ENCODE peak calls at places on chromosome 5, in six cellular contexts. V, L, S, Q, Z and R are unnamed samples.
A peak's percentile ranks its signal among the peaks of the same experiment; 100 is the strongest.

GRCh38 chr5:102226321-102226720 is 69.8 kb downstream of the SLCO4C1 start:
- DNase-seq in S (no peak), Q (no peak), Z (no peak), V (no peak), L (no peak), R (no peak)

GRCh38 chr5:4480528-4481404 is 659.4 kb upstream of the ADAMTS16 start:
- DNase-seq in L (no peak), Z (no peak), Q (no peak), V (no peak), S (no peak), R (no peak)

GRCh38 chr5:172852490-172853354 is 18.7 kb downstream of the ERGIC1 start:
- DNase-seq in L (peak; percentile 71), S (no peak), V (no peak), Z (no peak), Q (no peak), R (no peak)

GRCh38 chr5:55410840-55411239 is 103.1 kb downstream of the MTREX start:
- DNase-seq in V (no peak), L (no peak), Z (no peak), Q (no peak), S (no peak), R (no peak)

GRCh38 chr5:24232929-24233328 is 411.8 kb downstream of the CDH10 start:
- DNase-seq in Q (no peak), V (no peak), Z (peak; percentile 8), L (no peak), S (no peak), R (no peak)

GRCh38 chr5:124193371-124193789 is 553.1 kb downstream of the ZNF608 start:
- DNase-seq in Q (no peak), L (no peak), V (no peak), Z (no peak), S (peak; percentile 7), R (no peak)

GRCh38 chr5:54869691-54870090 is 115.7 kb downstream of the ESM1 start:
- DNase-seq in S (no peak), Z (no peak), Q (no peak), L (no peak), V (no peak), R (no peak)

GRCh38 chr5:65395526-65396155 is 86.1 kb downstream of the ADAMTS6 start:
- DNase-seq in Z (no peak), Q (no peak), L (no peak), S (no peak), V (no peak), R (no peak)

GRCh38 chr5:33401482-33402390 is 39.0 kb upstream of the TARS1 start:
- DNase-seq in V (no peak), Z (no peak), L (no peak), S (peak; percentile 41), Q (no peak), R (no peak)

GRCh38 chr5:36371366-36371765 is 69.7 kb upstream of the RANBP3L start:
- DNase-seq in S (no peak), Z (no peak), L (no peak), V (no peak), Q (no peak), R (no peak)

GRCh38 chr5:37090123-37090726 is 159.0 kb downstream of the CPLANE1 start:
- DNase-seq in Z (no peak), V (no peak), Q (no peak), S (no peak), L (peak; percentile 7), R (no peak)

GRCh38 chr5:59768204-59769040 is 125.1 kb downstream of the PDE4D start:
- DNase-seq in Q (no peak), Z (no peak), S (no peak), V (peak; percentile 6), L (peak; percentile 85), R (peak; percentile 38)

GRCh38 chr5:143714629-143715028 is 97.3 kb upstream of the HMHB1 start:
- DNase-seq in Q (no peak), S (no peak), L (no peak), Z (peak; percentile 47), V (peak; percentile 16), R (peak; percentile 8)

GRCh38 chr5:149256451-149256850 is 15.2 kb upstream of the AFAP1L1 start:
- DNase-seq in V (no peak), Z (no peak), L (no peak), S (peak; percentile 26), Q (no peak), R (no peak)

GRCh38 chr5:142636093-142636492 is 49.8 kb downstream of the FGF1 start:
- DNase-seq in L (no peak), V (no peak), S (no peak), Z (no peak), Q (no peak), R (no peak)

GRCh38 chr5:124633209-124633608 is 113.2 kb downstream of the ZNF608 start:
- DNase-seq in Q (no peak), V (no peak), S (no peak), Z (no peak), L (no peak), R (no peak)

GRCh38 chr5:93585054-93585751 is 2.2 kb downstream of the NR2F1 start:
- DNase-seq in S (no peak), L (no peak), Q (peak; percentile 10), V (no peak), Z (no peak), R (no peak)

GRCh38 chr5:153629496-153629895 is 139.0 kb downstream of the GRIA1 start:
- DNase-seq in Z (no peak), Q (no peak), S (no peak), V (no peak), L (no peak), R (no peak)

GRCh38 chr5:143921525-143922311 is 109.8 kb downstream of the HMHB1 start:
- DNase-seq in Z (no peak), V (no peak), Q (no peak), L (no peak), S (peak; percentile 91), R (no peak)

GRCh38 chr5:143543358-143544255 is 140.1 kb upstream of the NR3C1 start:
- DNase-seq in V (no peak), Q (no peak), S (no peak), Z (no peak), L (no peak), R (no peak)

GRCh38 chr5:51684794-51685355 is 301.6 kb downstream of the ISL1 start:
- DNase-seq in V (no peak), S (no peak), Q (no peak), Z (no peak), L (no peak), R (no peak)

GRCh38 chr5:96794757-96795156 is 13.0 kb downstream of the ERAP1 start:
- DNase-seq in Z (no peak), L (no peak), V (no peak), S (no peak), Q (no peak), R (no peak)

GRCh38 chr5:66554211-66554610 is 42.0 kb upstream of the MAST4 start:
- DNase-seq in S (no peak), Z (peak; percentile 82), V (peak; percentile 63), L (no peak), Q (peak; percentile 83), R (peak; percentile 52)

GRCh38 chr5:14188778-14189177 is 45.6 kb downstream of the TRIO start:
- DNase-seq in V (no peak), L (no peak), Z (no peak), S (no peak), Q (no peak), R (no peak)

GRCh38 chr5:126938461-126938860 is 91.9 kb downstream of the MARCHF3 start:
- DNase-seq in S (peak; percentile 46), V (no peak), L (no peak), Z (no peak), Q (no peak), R (no peak)

DNA sequence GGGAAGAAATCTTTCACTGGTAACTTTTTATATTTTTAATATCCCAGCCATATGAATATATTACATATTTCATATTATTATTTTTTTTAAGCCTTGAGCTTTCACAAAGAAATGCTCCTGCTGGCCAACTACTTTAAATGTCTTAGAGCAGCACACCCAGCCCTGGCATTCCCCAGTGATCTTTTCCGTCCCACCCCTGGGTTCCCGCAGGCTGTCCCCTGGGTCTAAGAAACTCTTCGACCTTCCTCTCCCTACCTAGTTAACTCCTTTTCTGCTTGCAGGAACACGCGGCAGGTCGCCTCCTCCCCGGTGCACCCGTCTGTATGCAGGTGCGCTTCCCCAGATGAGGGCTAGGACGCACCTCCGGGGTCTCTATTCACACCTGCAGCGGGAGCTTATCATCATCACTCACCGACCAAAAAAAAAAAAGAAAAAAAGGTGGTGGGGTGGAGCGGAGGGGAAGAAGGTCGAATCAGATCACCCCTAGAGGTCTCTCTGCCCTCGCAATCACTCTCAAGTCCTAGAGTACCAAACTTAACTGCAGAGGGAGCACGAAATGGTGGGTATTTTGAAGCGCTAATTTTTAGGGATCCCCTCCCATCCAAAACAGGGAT is 696 bp downstream of the ZFP62 start:
- DNase-seq in S (no peak), L (peak; percentile 57), Z (peak; percentile 90), V (peak; percentile 76), Q (peak; percentile 85), R (peak; percentile 83)
- TF ChIP-seq CTCF in S (no peak), L (peak; percentile 19), Z (peak; percentile 66), V (peak; percentile 50), Q (peak; percentile 39), R (no peak)

DNA sequence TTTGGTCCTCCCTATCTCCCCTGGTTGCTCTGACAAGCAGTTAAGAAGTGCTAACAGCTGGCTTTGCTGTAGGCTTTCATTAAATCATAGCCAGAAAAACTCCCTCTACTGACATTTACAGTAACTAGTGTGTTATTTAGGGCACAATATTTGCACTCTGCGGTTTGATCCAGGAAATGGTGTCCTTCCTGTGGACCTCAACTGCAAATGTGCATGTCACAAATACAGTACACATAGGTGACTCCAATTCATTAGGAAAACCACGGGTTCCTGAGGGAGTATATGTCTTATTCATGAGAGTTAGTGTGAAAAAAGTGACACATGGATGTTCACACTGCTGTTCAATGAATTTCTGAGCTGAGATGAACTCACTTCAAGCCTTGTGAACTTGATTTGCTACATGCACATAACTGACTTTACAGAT is 281.6 kb downstream of the EFNA5 start:
- DNase-seq in Z (peak; percentile 96), S (no peak), L (no peak), V (peak; percentile 27), Q (peak; percentile 90), R (peak; percentile 45)
- TF ChIP-seq CTCF in Z (peak; percentile 54), S (no peak), L (peak; percentile 4), V (peak; percentile 14), Q (no peak), R (no peak)

GRCh38 chr5:75588666-75589065 is 22.6 kb upstream of the ANKDD1B start:
- DNase-seq in V (no peak), Q (no peak), Z (no peak), S (no peak), L (no peak), R (no peak)

GRCh38 chr5:75584641-75585040 is 26.6 kb upstream of the ANKDD1B start:
- DNase-seq in V (no peak), S (no peak), Z (no peak), Q (no peak), L (no peak), R (no peak)
- TF ChIP-seq CTCF in V (no peak), S (no peak), Z (peak; percentile 44), Q (no peak), L (peak; percentile 39), R (no peak)

GRCh38 chr5:90421136-90421535 is 11.6 kb upstream of the CETN3 start:
- DNase-seq in S (no peak), Z (peak; percentile 19), V (no peak), Q (no peak), L (peak; percentile 42), R (peak; percentile 7)
- TF ChIP-seq CTCF in S (peak; percentile 12), Z (peak; percentile 61), V (peak; percentile 30), Q (no peak), L (peak; percentile 22), R (peak; percentile 38)